ENCODE peak calls at places on chromosomes 13 and 19, in seven cellular contexts. O, F, Z, L, J, X and W are unnamed samples.

GRCh38 chr19:13007292-13008045 is 12.2 kb downstream of the NFIX start:
- DNase-seq in O (no peak), F (peak; percentile 78), Z (no peak), L (peak; percentile 72), J (no peak), X (no peak), W (no peak)

GRCh38 chr19:8028951-8029491 is 23.5 kb upstream of the CCL25 start:
- DNase-seq in O (no peak), F (no peak), Z (peak; percentile 89), L (no peak), J (no peak), X (no peak), W (no peak)

GRCh38 chr13:84136582-84136981 is 254.3 kb upstream of the SLITRK1 start:
- DNase-seq in O (no peak), F (no peak), Z (no peak), L (no peak), J (no peak), X (no peak), W (no peak)

GRCh38 chr13:36090592-36090991 is 40.6 kb downstream of the DCLK1 start:
- DNase-seq in O (no peak), F (no peak), Z (no peak), L (no peak), J (no peak), X (no peak), W (no peak)

GRCh38 chr13:110689711-110690110 is 16.2 kb downstream of the CARS2 start:
- DNase-seq in O (no peak), F (no peak), Z (no peak), L (no peak), J (no peak), X (no peak), W (no peak)

GRCh38 chr19:10654610-10655456 is 687 bp downstream of the ILF3 start:
- DNase-seq in O (no peak), F (peak; percentile 61), Z (peak; percentile 91), L (peak; percentile 52), J (peak; percentile 65), X (no peak), W (no peak)

GRCh38 chr19:3699071-3699740 is 1.1 kb downstream of the PIP5K1C start:
- DNase-seq in O (no peak), F (peak; percentile 46), Z (peak; percentile 50), L (peak; percentile 49), J (peak; percentile 70), X (peak; percentile 60), W (peak; percentile 47)

GRCh38 chr13:53507741-53508140 is 479.1 kb downstream of the OLFM4 start:
- DNase-seq in O (no peak), F (no peak), Z (no peak), L (no peak), J (no peak), X (no peak), W (no peak)

GRCh38 chr13:41547253-41548000 is 90.1 kb downstream of the RGCC start:
- DNase-seq in O (no peak), F (peak; percentile 46), Z (peak; percentile 63), L (peak; percentile 64), J (no peak), X (no peak), W (peak; percentile 96)

GRCh38 chr13:38002596-38002995 is 133.0 kb upstream of the TRPC4 start:
- DNase-seq in O (no peak), F (no peak), Z (no peak), L (no peak), J (no peak), X (no peak), W (no peak)

GRCh38 chr13:80100636-80101035 is 240.3 kb downstream of the SPRY2 start:
- DNase-seq in O (no peak), F (no peak), Z (no peak), L (no peak), J (no peak), X (peak; percentile 19), W (no peak)